ENCODE peak calls at places on chromosomes 12 and 14, in six cellular contexts. O is cardiac fibroblast, E is OCI-LY7, A is lower leg skin, G is AG09309, I is fibroblast of mammary gland. W is an unnamed sample.

GRCh38 chr12:57055834-57056233 is 5.9 kb upstream of the MYO1A start:
- DNase-seq in A (no peak), E (no peak), O (no peak), G (no peak), I (no peak), W (no peak)

GRCh38 chr12:109452489-109452888 is 24.6 kb downstream of the KCTD10 start:
- DNase-seq in E (no peak), O (no peak), I (peak), A (no peak), G (no peak), W (no peak)

GRCh38 chr14:61406198-61406597 is 84.8 kb downstream of the PRKCH start:
- DNase-seq in A (no peak), G (no peak), O (peak), E (no peak), I (no peak), W (no peak)

GRCh38 chr12:20105938-20106337 is 262.4 kb upstream of the PDE3A start:
- DNase-seq in G (no peak), I (peak), E (no peak), O (peak), A (no peak), W (no peak)

GRCh38 chr12:4909734-4910501 is at the start of gene KCNA1:
- DNase-seq in A (no peak), I (peak), G (no peak), E (no peak), O (peak), W (no peak)

GRCh38 chr12:1531654-1532366 is 62.6 kb downstream of the FBXL14 start:
- DNase-seq in I (no peak), E (no peak), G (no peak), O (no peak), A (peak), W (peak)

GRCh38 chr12:69987453-69988102 is 162.6 kb downstream of the MYRFL start:
- DNase-seq in G (peak), O (peak), I (peak), A (no peak), E (no peak), W (no peak)

GRCh38 chr12:131349397-131350127 is 361.3 kb upstream of the SFSWAP start:
- DNase-seq in A (peak), G (no peak), O (no peak), E (no peak), I (no peak), W (no peak)

GRCh38 chr12:87801860-87802720 is 227.1 kb downstream of the C12orf50 start:
- DNase-seq in A (no peak), G (no peak), E (no peak), O (peak), I (no peak), W (no peak)

GRCh38 chr14:23512156-23512555 is 39.4 kb downstream of the ZFHX2 start:
- DNase-seq in E (peak), A (no peak), O (no peak), G (no peak), I (no peak), W (no peak)

GRCh38 chr14:24436355-24437019 is 6.1 kb downstream of the SDR39U1 start:
- DNase-seq in E (peak), I (peak), G (peak), O (peak), A (no peak), W (peak)

GRCh38 chr14:35858521-35859209 is 32.5 kb downstream of the BRMS1L start:
- DNase-seq in I (peak), A (no peak), O (peak), E (no peak), G (no peak), W (no peak)

GRCh38 chr12:58897969-58898368 is 22.3 kb downstream of the LRIG3 start:
- DNase-seq in G (no peak), E (no peak), A (no peak), O (no peak), I (no peak), W (no peak)

GRCh38 chr14:65303902-65304222 is 108.7 kb upstream of the FUT8 start:
- DNase-seq in G (no peak), O (no peak), I (no peak), A (no peak), E (peak), W (no peak)

DNA sequence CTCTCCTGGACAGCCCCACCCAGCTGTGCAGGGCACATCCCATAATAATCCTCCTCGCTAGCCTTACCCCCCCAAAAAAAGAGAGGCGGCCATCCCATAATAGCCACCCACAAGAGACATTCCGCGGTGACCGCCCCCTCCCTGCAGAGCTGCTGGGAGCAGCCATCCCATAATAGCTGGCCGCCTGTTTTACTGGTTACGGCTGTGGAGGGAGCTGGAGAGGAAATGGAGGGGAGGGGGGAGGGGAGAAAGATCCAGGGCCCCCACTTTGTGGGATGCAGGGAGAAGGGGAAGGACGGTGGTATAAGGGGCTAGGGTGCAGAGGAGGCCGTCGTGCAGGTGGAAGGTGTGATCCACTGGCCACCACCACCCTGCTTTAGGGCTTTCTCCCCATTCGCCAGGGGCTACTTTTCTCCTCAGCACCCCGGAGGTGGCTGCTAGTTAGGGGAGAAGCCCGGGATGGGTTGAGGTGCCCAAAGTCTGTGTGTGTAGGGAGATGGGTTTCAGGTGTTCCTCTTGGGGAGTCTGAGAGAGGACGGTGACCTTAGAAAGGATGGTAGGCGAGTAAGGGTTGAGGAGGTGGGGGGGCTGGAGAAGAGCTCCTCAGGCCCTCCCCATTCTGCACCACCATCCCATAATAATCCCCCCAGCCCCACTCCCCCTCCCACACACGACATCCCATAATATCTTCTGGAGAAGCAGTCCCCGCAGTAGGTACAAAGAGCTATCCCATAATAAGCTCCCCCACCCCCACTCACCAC is 6.0 kb upstream of the CHD4 start:
- DNase-seq in I (peak), O (peak), E (peak), A (peak), G (no peak), W (peak)
- H3K4me3 ChIP-seq in I (peak), O (no peak), E (peak), A (no peak), G (no peak), W (no peak)

GRCh38 chr14:31969371-31969770 is 107.7 kb upstream of the ARHGAP5 start:
- DNase-seq in A (no peak), I (no peak), G (no peak), O (no peak), E (no peak), W (no peak)

GRCh38 chr14:31967669-31967975 is 109.5 kb upstream of the ARHGAP5 start:
- DNase-seq in I (no peak), E (no peak), A (no peak), G (no peak), O (no peak), W (no peak)

GRCh38 chr14:31968107-31968810 is 108.8 kb upstream of the ARHGAP5 start:
- DNase-seq in O (peak), A (no peak), E (peak), I (peak), G (no peak), W (no peak)

GRCh38 chr14:31969841-31970240 is 107.3 kb upstream of the ARHGAP5 start:
- DNase-seq in O (no peak), A (no peak), E (no peak), I (no peak), G (no peak), W (no peak)

GRCh38 chr14:31968912-31969311 is 108.2 kb upstream of the ARHGAP5 start:
- DNase-seq in G (no peak), O (no peak), E (no peak), A (no peak), I (no peak), W (no peak)
- TF ChIP-seq CTCF in G (no peak), O (peak), E (no peak), A (no peak), I (peak), W (no peak)

GRCh38 chr12:55746913-55747231 is 4.0 kb downstream of the GDF11 start:
- DNase-seq in G (no peak), E (no peak), I (no peak), A (no peak), O (no peak), W (no peak)
- H3K4me3 ChIP-seq in G (no peak), E (no peak), I (no peak), A (no peak), O (no peak), W (no peak)

GRCh38 chr14:105933238-105933637 is 406.9 kb downstream of the TMEM121 start:
- DNase-seq in A (no peak), E (no peak), O (no peak), G (no peak), I (no peak), W (no peak)

GRCh38 chr14:105930572-105930971 is 404.2 kb downstream of the TMEM121 start:
- DNase-seq in I (no peak), O (no peak), E (no peak), G (no peak), A (peak), W (no peak)

GRCh38 chr14:105935384-105935783 is 409.0 kb downstream of the TMEM121 start:
- DNase-seq in A (no peak), E (no peak), I (no peak), G (no peak), O (no peak), W (no peak)

GRCh38 chr14:105929327-105930081 is 403.1 kb downstream of the TMEM121 start:
- DNase-seq in A (peak), G (no peak), I (no peak), E (no peak), O (no peak), W (no peak)

GRCh38 chr14:105931808-105932483 is 405.6 kb downstream of the TMEM121 start:
- DNase-seq in I (no peak), A (peak), G (no peak), E (no peak), O (no peak), W (no peak)
- TF ChIP-seq CTCF in I (no peak), A (no peak), G (no peak), E (no peak), O (no peak), W (no peak)

DNA sequence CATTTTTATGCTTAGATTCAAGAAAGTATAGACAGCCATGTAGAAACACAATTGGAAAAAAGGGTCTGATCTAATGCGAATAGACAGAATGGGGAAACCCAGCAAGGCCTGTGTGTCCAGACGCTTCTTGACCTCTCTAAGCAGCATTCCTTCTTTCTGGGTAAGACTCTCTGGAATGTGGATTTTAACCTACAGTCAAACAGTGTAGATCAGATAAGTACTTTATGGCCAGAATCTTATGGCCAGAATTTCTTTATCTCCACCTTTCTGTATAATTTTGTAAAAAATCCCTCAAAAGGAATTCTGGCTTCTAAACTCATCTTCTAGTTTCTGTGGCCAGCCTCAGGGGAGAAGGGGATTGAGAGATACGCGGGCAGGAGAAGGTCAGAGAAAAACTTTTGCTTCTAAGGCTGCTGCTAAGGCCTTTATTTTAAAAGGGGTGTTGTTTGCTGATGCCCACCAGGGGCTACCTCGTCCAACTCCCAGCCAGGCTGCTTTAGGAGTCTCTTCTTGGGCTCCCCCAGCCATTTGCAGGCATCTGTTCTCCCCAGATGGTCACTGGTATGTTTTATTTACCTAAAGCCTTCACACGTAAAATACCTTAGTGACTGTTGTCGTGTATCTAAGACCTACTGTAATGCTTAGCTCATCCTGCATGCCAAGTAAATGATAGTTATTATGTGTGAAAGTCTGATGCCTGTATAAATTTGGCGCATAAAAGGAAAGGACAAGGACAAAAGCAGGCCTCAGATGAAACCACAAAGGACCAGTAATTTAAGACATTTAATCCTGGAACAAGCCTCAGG is 68.4 kb downstream of the ANO6 start:
- DNase-seq in A (no peak), I (peak), O (peak), E (no peak), G (no peak), W (no peak)
- H3K4me3 ChIP-seq in A (no peak), I (no peak), O (no peak), E (no peak), G (no peak), W (no peak)

DNA sequence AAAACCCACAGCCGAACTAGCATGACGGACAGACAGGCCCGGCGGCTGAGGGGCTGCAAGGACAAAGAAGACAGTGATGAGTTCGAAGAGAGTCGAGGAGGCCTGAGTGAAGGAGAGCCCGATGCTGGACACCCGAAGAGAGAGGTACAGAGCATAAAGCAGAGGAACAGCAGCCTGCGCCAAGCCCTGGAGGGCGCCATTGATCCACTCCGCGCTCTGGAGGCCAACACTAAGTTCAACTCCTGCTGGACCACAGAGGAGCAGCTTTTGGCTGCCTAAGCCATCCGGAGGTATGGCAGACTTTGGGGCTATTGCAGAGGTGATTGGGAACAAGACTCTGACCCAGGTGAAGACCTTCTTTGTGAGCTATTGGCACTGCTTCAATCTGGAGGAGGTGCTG is 7.8 kb upstream of the PLXNC1 start:
- DNase-seq in O (peak), G (no peak), I (peak), E (peak), A (no peak), W (no peak)
- TF ChIP-seq CTCF in O (peak), G (peak), I (peak), E (peak), A (no peak), W (peak)

GRCh38 chr14:54483848-54484247 is 4.9 kb downstream of the GMFB start:
- DNase-seq in O (no peak), I (no peak), E (no peak), G (no peak), A (no peak), W (no peak)
- H3K4me3 ChIP-seq in O (no peak), I (no peak), E (peak), G (no peak), A (no peak), W (peak)